ENCODE peak calls at places on chromosomes 7 and 10, in four cellular contexts. G is iPS DF 6.9, S is NCI-H526 treated with DMSO at 0.1 percent for 48 hours, K is mucosa of gallbladder. D is an unnamed sample.

GRCh38 chr7:102061981-102062390 is 224.7 kb upstream of the SH2B2 start:
- DNase-seq in K (peak), G (no peak), S (peak), D (no peak)

GRCh38 chr7:105020926-105021325 is 6.9 kb downstream of the KMT2E start:
- DNase-seq in S (no peak), K (no peak), G (no peak), D (no peak)

GRCh38 chr10:35259769-35260397 is 76.4 kb upstream of the CCNY start:
- DNase-seq in K (no peak), G (no peak), S (no peak), D (peak)

GRCh38 chr7:137453356-137453755 is 109.8 kb upstream of the PTN start:
- DNase-seq in S (no peak), K (no peak), G (no peak), D (no peak)

GRCh38 chr10:4807803-4808507 is 18.1 kb upstream of the AKR1E2 start:
- DNase-seq in S (no peak), K (no peak), G (no peak), D (no peak)

GRCh38 chr7:17545348-17545747 is 246.9 kb downstream of the AHR start:
- DNase-seq in K (no peak), S (no peak), G (no peak), D (no peak)

GRCh38 chr10:77179015-77179695 is 458.5 kb downstream of the KCNMA1 start:
- DNase-seq in K (peak), S (no peak), G (no peak), D (no peak)

GRCh38 chr10:121113385-121113696 is 262.2 kb downstream of the WDR11 start:
- DNase-seq in S (no peak), G (no peak), K (no peak), D (no peak)

D was measured in brain pericyte.